ENCODE peak calls at places on chromosome 11, in ten cellular contexts. One of them, this sample, is unnamed.
A peak's percentile ranks its signal among the peaks of the same experiment; 100 is the strongest.

GRCh38 chr11:130315354-130315970 is 745 bp upstream of the ZBTB44 start:
- DNase-seq in endothelial cell: peak; percentile 31
- DNase-seq in colonic mucosa: peak; percentile 57
- DNase-seq in Peyer's patch: peak; percentile 57
- DNase-seq in upper lobe of right lung: peak; percentile 82
- DNase-seq in fibroblast of the aortic adventitia: no peak
- DNase-seq in pancreas: peak; percentile 40
- DNase-seq in HCT116: no peak
- DNase-seq in SK-N-SH: peak; percentile 44
- DNase-seq in gastrocnemius medialis: no peak
- DNase-seq in this sample: no peak

GRCh38 chr11:125950178-125950490 is 4.3 kb downstream of the VSIG10L2 start:
- DNase-seq in upper lobe of right lung: no peak
- DNase-seq in SK-N-SH: no peak
- DNase-seq in HCT116: no peak
- DNase-seq in colonic mucosa: no peak
- DNase-seq in fibroblast of the aortic adventitia: no peak
- DNase-seq in Peyer's patch: no peak
- DNase-seq in gastrocnemius medialis: no peak
- DNase-seq in endothelial cell: no peak
- DNase-seq in pancreas: no peak
- DNase-seq in this sample: no peak

GRCh38 chr11:117878939-117879475 is 2.5 kb upstream of the FXYD6 start:
- DNase-seq in pancreas: no peak
- DNase-seq in Peyer's patch: no peak
- DNase-seq in fibroblast of the aortic adventitia: no peak
- DNase-seq in HCT116: no peak
- DNase-seq in upper lobe of right lung: no peak
- DNase-seq in gastrocnemius medialis: no peak
- DNase-seq in SK-N-SH: no peak
- DNase-seq in colonic mucosa: no peak
- DNase-seq in endothelial cell: no peak
- DNase-seq in this sample: no peak

GRCh38 chr11:6646040-6646439 is 9.6 kb downstream of the DCHS1 start:
- DNase-seq in colonic mucosa: no peak
- DNase-seq in pancreas: peak; percentile 24
- DNase-seq in upper lobe of right lung: no peak
- DNase-seq in endothelial cell: no peak
- DNase-seq in SK-N-SH: no peak
- DNase-seq in HCT116: no peak
- DNase-seq in Peyer's patch: no peak
- DNase-seq in gastrocnemius medialis: no peak
- DNase-seq in fibroblast of the aortic adventitia: peak; percentile 74
- DNase-seq in this sample: no peak

GRCh38 chr11:84260862-84261261 is 974.7 kb upstream of the CCDC90B start:
- DNase-seq in upper lobe of right lung: no peak
- DNase-seq in endothelial cell: no peak
- DNase-seq in colonic mucosa: no peak
- DNase-seq in HCT116: no peak
- DNase-seq in gastrocnemius medialis: no peak
- DNase-seq in SK-N-SH: no peak
- DNase-seq in fibroblast of the aortic adventitia: no peak
- DNase-seq in pancreas: no peak
- DNase-seq in Peyer's patch: no peak
- DNase-seq in this sample: no peak

GRCh38 chr11:111105566-111105965 is 140.0 kb upstream of the POU2AF2 start:
- DNase-seq in colonic mucosa: no peak
- DNase-seq in gastrocnemius medialis: no peak
- DNase-seq in upper lobe of right lung: no peak
- DNase-seq in SK-N-SH: no peak
- DNase-seq in fibroblast of the aortic adventitia: peak; percentile 13
- DNase-seq in endothelial cell: no peak
- DNase-seq in pancreas: no peak
- DNase-seq in Peyer's patch: no peak
- DNase-seq in HCT116: no peak
- DNase-seq in this sample: no peak

GRCh38 chr11:29913352-29913751 is 103.5 kb downstream of the KCNA4 start:
- DNase-seq in HCT116: no peak
- DNase-seq in Peyer's patch: no peak
- DNase-seq in fibroblast of the aortic adventitia: no peak
- DNase-seq in pancreas: no peak
- DNase-seq in colonic mucosa: no peak
- DNase-seq in upper lobe of right lung: no peak
- DNase-seq in SK-N-SH: no peak
- DNase-seq in gastrocnemius medialis: no peak
- DNase-seq in endothelial cell: no peak
- DNase-seq in this sample: no peak

GRCh38 chr11:1167751-1168231 is 10.0 kb downstream of the MUC5AC start:
- DNase-seq in colonic mucosa: no peak
- DNase-seq in upper lobe of right lung: peak; percentile 54
- DNase-seq in pancreas: no peak
- DNase-seq in gastrocnemius medialis: no peak
- DNase-seq in SK-N-SH: peak; percentile 12
- DNase-seq in Peyer's patch: peak; percentile 26
- DNase-seq in endothelial cell: no peak
- DNase-seq in HCT116: no peak
- DNase-seq in fibroblast of the aortic adventitia: no peak
- DNase-seq in this sample: peak; percentile 29

GRCh38 chr11:114285599-114285998 is 10.6 kb upstream of the NNMT start:
- DNase-seq in endothelial cell: no peak
- DNase-seq in pancreas: no peak
- DNase-seq in upper lobe of right lung: no peak
- DNase-seq in gastrocnemius medialis: no peak
- DNase-seq in Peyer's patch: no peak
- DNase-seq in SK-N-SH: no peak
- DNase-seq in fibroblast of the aortic adventitia: peak; percentile 68
- DNase-seq in colonic mucosa: no peak
- DNase-seq in HCT116: no peak
- DNase-seq in this sample: no peak

GRCh38 chr11:33266418-33267215 is 9.4 kb downstream of the HIPK3 start:
- DNase-seq in pancreas: peak; percentile 18
- DNase-seq in colonic mucosa: no peak
- DNase-seq in fibroblast of the aortic adventitia: peak; percentile 83
- DNase-seq in endothelial cell: peak; percentile 17
- DNase-seq in upper lobe of right lung: peak; percentile 46
- DNase-seq in gastrocnemius medialis: no peak
- DNase-seq in Peyer's patch: no peak
- DNase-seq in SK-N-SH: no peak
- DNase-seq in HCT116: no peak
- DNase-seq in this sample: no peak

GRCh38 chr11:102868359-102868758 is 6.4 kb downstream of the MMP12 start:
- DNase-seq in colonic mucosa: no peak
- DNase-seq in fibroblast of the aortic adventitia: peak; percentile 37
- DNase-seq in endothelial cell: no peak
- DNase-seq in upper lobe of right lung: no peak
- DNase-seq in Peyer's patch: no peak
- DNase-seq in gastrocnemius medialis: no peak
- DNase-seq in pancreas: no peak
- DNase-seq in SK-N-SH: no peak
- DNase-seq in HCT116: no peak
- DNase-seq in this sample: no peak

DNA sequence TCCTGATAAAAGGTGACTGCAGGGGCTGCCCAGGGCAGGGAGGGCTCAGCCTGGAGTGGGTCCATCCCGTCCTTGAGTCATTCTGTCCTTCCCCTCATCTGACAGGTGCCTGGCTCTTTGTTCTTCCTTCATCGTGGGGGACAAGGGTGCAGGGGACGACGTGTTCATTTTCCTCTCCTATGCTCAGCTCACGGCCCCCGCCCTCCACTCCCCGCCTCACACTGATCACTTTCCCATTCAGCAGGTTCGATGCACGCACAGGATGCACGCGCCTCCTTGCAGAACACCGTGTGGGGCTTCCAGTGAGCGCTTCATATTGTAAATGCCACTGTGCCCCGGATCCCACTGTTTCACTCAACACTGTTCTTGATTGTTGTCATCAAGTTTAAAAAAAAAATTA is 32.7 kb upstream of the SHANK2 start:
- DNase-seq in pancreas: no peak
- DNase-seq in fibroblast of the aortic adventitia: no peak
- DNase-seq in upper lobe of right lung: no peak
- DNase-seq in HCT116: no peak
- DNase-seq in colonic mucosa: no peak
- DNase-seq in gastrocnemius medialis: no peak
- DNase-seq in Peyer's patch: no peak
- DNase-seq in endothelial cell: no peak
- DNase-seq in SK-N-SH: no peak
- DNase-seq in this sample: no peak
- TF ChIP-seq CTCF in pancreas: no peak
- TF ChIP-seq CTCF in fibroblast of the aortic adventitia: no peak
- TF ChIP-seq CTCF in upper lobe of right lung: no peak
- TF ChIP-seq CTCF in HCT116: no peak
- TF ChIP-seq CTCF in colonic mucosa: no peak
- TF ChIP-seq CTCF in gastrocnemius medialis: no peak
- TF ChIP-seq CTCF in Peyer's patch: no peak
- TF ChIP-seq CTCF in endothelial cell: no peak
- TF ChIP-seq CTCF in SK-N-SH: no peak
- TF ChIP-seq CTCF in this sample: no peak

GRCh38 chr11:120717042-120717441 is 205.5 kb downstream of the GRIK4 start:
- DNase-seq in HCT116: no peak
- DNase-seq in Peyer's patch: no peak
- DNase-seq in colonic mucosa: no peak
- DNase-seq in pancreas: no peak
- DNase-seq in SK-N-SH: no peak
- DNase-seq in upper lobe of right lung: no peak
- DNase-seq in endothelial cell: no peak
- DNase-seq in gastrocnemius medialis: no peak
- DNase-seq in fibroblast of the aortic adventitia: no peak
- DNase-seq in this sample: no peak

GRCh38 chr11:120712862-120713770 is 201.6 kb downstream of the GRIK4 start:
- DNase-seq in Peyer's patch: no peak
- DNase-seq in pancreas: no peak
- DNase-seq in colonic mucosa: no peak
- DNase-seq in endothelial cell: no peak
- DNase-seq in SK-N-SH: no peak
- DNase-seq in gastrocnemius medialis: no peak
- DNase-seq in upper lobe of right lung: no peak
- DNase-seq in HCT116: no peak
- DNase-seq in fibroblast of the aortic adventitia: no peak
- DNase-seq in this sample: no peak

GRCh38 chr11:120714448-120714847 is 202.9 kb downstream of the GRIK4 start:
- DNase-seq in fibroblast of the aortic adventitia: no peak
- DNase-seq in upper lobe of right lung: no peak
- DNase-seq in Peyer's patch: no peak
- DNase-seq in HCT116: no peak
- DNase-seq in gastrocnemius medialis: no peak
- DNase-seq in endothelial cell: no peak
- DNase-seq in pancreas: no peak
- DNase-seq in colonic mucosa: no peak
- DNase-seq in SK-N-SH: no peak
- DNase-seq in this sample: no peak

GRCh38 chr11:120717623-120718022 is 206.1 kb downstream of the GRIK4 start:
- DNase-seq in pancreas: no peak
- DNase-seq in SK-N-SH: no peak
- DNase-seq in fibroblast of the aortic adventitia: no peak
- DNase-seq in upper lobe of right lung: no peak
- DNase-seq in HCT116: no peak
- DNase-seq in Peyer's patch: no peak
- DNase-seq in gastrocnemius medialis: no peak
- DNase-seq in endothelial cell: no peak
- DNase-seq in colonic mucosa: no peak
- DNase-seq in this sample: no peak

GRCh38 chr11:120715239-120715638 is 203.7 kb downstream of the GRIK4 start:
- DNase-seq in Peyer's patch: no peak
- DNase-seq in endothelial cell: no peak
- DNase-seq in gastrocnemius medialis: no peak
- DNase-seq in HCT116: no peak
- DNase-seq in fibroblast of the aortic adventitia: peak; percentile 7
- DNase-seq in colonic mucosa: no peak
- DNase-seq in SK-N-SH: peak; percentile 66
- DNase-seq in upper lobe of right lung: no peak
- DNase-seq in pancreas: no peak
- DNase-seq in this sample: no peak
- TF ChIP-seq CTCF in Peyer's patch: peak; percentile 17
- TF ChIP-seq CTCF in endothelial cell: peak; percentile 54
- TF ChIP-seq CTCF in gastrocnemius medialis: no peak
- TF ChIP-seq CTCF in HCT116: peak; percentile 59
- TF ChIP-seq CTCF in fibroblast of the aortic adventitia: peak; percentile 56
- TF ChIP-seq CTCF in colonic mucosa: no peak
- TF ChIP-seq CTCF in SK-N-SH: peak; percentile 52
- TF ChIP-seq CTCF in upper lobe of right lung: peak; percentile 38
- TF ChIP-seq CTCF in pancreas: no peak
- TF ChIP-seq CTCF in this sample: peak; percentile 26

GRCh38 chr11:4522339-4522738 is 22.7 kb upstream of the OR52M1 start:
- DNase-seq in Peyer's patch: no peak
- DNase-seq in gastrocnemius medialis: no peak
- DNase-seq in SK-N-SH: no peak
- DNase-seq in colonic mucosa: no peak
- DNase-seq in endothelial cell: no peak
- DNase-seq in upper lobe of right lung: no peak
- DNase-seq in HCT116: no peak
- DNase-seq in fibroblast of the aortic adventitia: no peak
- DNase-seq in pancreas: no peak
- DNase-seq in this sample: no peak
- TF ChIP-seq CTCF in Peyer's patch: no peak
- TF ChIP-seq CTCF in gastrocnemius medialis: no peak
- TF ChIP-seq CTCF in SK-N-SH: no peak
- TF ChIP-seq CTCF in colonic mucosa: no peak
- TF ChIP-seq CTCF in endothelial cell: no peak
- TF ChIP-seq CTCF in upper lobe of right lung: no peak
- TF ChIP-seq CTCF in HCT116: no peak
- TF ChIP-seq CTCF in fibroblast of the aortic adventitia: no peak
- TF ChIP-seq CTCF in pancreas: no peak
- TF ChIP-seq CTCF in this sample: no peak

GRCh38 chr11:78262710-78263109 is 74.0 kb downstream of the USP35 start:
- DNase-seq in colonic mucosa: no peak
- DNase-seq in Peyer's patch: no peak
- DNase-seq in endothelial cell: no peak
- DNase-seq in SK-N-SH: no peak
- DNase-seq in fibroblast of the aortic adventitia: no peak
- DNase-seq in HCT116: no peak
- DNase-seq in gastrocnemius medialis: no peak
- DNase-seq in upper lobe of right lung: no peak
- DNase-seq in pancreas: no peak
- DNase-seq in this sample: no peak

GRCh38 chr11:78268516-78269410 is 80.0 kb downstream of the USP35 start:
- DNase-seq in pancreas: no peak
- DNase-seq in SK-N-SH: no peak
- DNase-seq in fibroblast of the aortic adventitia: peak; percentile 86
- DNase-seq in upper lobe of right lung: no peak
- DNase-seq in HCT116: no peak
- DNase-seq in Peyer's patch: no peak
- DNase-seq in colonic mucosa: no peak
- DNase-seq in endothelial cell: no peak
- DNase-seq in gastrocnemius medialis: no peak
- DNase-seq in this sample: no peak

GRCh38 chr11:78261869-78262637 is 73.3 kb downstream of the USP35 start:
- DNase-seq in HCT116: no peak
- DNase-seq in SK-N-SH: no peak
- DNase-seq in colonic mucosa: no peak
- DNase-seq in endothelial cell: no peak
- DNase-seq in fibroblast of the aortic adventitia: no peak
- DNase-seq in pancreas: no peak
- DNase-seq in gastrocnemius medialis: no peak
- DNase-seq in upper lobe of right lung: no peak
- DNase-seq in Peyer's patch: no peak
- DNase-seq in this sample: no peak

GRCh38 chr11:78265326-78265725 is 76.6 kb downstream of the USP35 start:
- DNase-seq in upper lobe of right lung: no peak
- DNase-seq in gastrocnemius medialis: no peak
- DNase-seq in HCT116: no peak
- DNase-seq in SK-N-SH: no peak
- DNase-seq in Peyer's patch: no peak
- DNase-seq in pancreas: no peak
- DNase-seq in endothelial cell: no peak
- DNase-seq in colonic mucosa: no peak
- DNase-seq in fibroblast of the aortic adventitia: no peak
- DNase-seq in this sample: no peak

GRCh38 chr11:78266451-78266850 is 77.7 kb downstream of the USP35 start:
- DNase-seq in fibroblast of the aortic adventitia: no peak
- DNase-seq in HCT116: no peak
- DNase-seq in upper lobe of right lung: no peak
- DNase-seq in colonic mucosa: no peak
- DNase-seq in Peyer's patch: no peak
- DNase-seq in pancreas: no peak
- DNase-seq in SK-N-SH: no peak
- DNase-seq in gastrocnemius medialis: no peak
- DNase-seq in endothelial cell: no peak
- DNase-seq in this sample: no peak
- TF ChIP-seq CTCF in fibroblast of the aortic adventitia: no peak
- TF ChIP-seq CTCF in HCT116: peak; percentile 7
- TF ChIP-seq CTCF in upper lobe of right lung: no peak
- TF ChIP-seq CTCF in colonic mucosa: no peak
- TF ChIP-seq CTCF in Peyer's patch: no peak
- TF ChIP-seq CTCF in pancreas: no peak
- TF ChIP-seq CTCF in SK-N-SH: peak; percentile 8
- TF ChIP-seq CTCF in gastrocnemius medialis: no peak
- TF ChIP-seq CTCF in endothelial cell: no peak
- TF ChIP-seq CTCF in this sample: no peak

This sample was measured in CD14-positive monocyte.